ENCODE peak calls at places on chromosomes 13 and 19, in ten cellular contexts. One of them, this sample, is unnamed.

GRCh38 chr13:31200636-31200970 is 828 bp downstream of the B3GLCT start:
- DNase-seq in uterus: peak; percentile 55
- DNase-seq in transverse colon: peak; percentile 63
- DNase-seq in PC-3: peak; percentile 31
- DNase-seq in dorsolateral prefrontal cortex: peak; percentile 40
- DNase-seq in pancreas: peak; percentile 52
- DNase-seq in ascending aorta: no peak
- DNase-seq in tibial nerve: no peak
- DNase-seq in CD8-positive, alpha-beta T cell: no peak
- DNase-seq in mesendoderm: peak; percentile 53
- DNase-seq in this sample: no peak

GRCh38 chr13:27182844-27183497 is 11.4 kb upstream of the USP12 start:
- DNase-seq in CD8-positive, alpha-beta T cell: no peak
- DNase-seq in PC-3: peak; percentile 94
- DNase-seq in transverse colon: no peak
- DNase-seq in mesendoderm: peak; percentile 46
- DNase-seq in dorsolateral prefrontal cortex: no peak
- DNase-seq in pancreas: peak; percentile 72
- DNase-seq in tibial nerve: no peak
- DNase-seq in ascending aorta: peak; percentile 46
- DNase-seq in uterus: no peak
- DNase-seq in this sample: peak; percentile 77

GRCh38 chr19:58361900-58362271 is 665 bp downstream of the ZNF497 start:
- DNase-seq in mesendoderm: peak; percentile 80
- DNase-seq in uterus: peak; percentile 53
- DNase-seq in CD8-positive, alpha-beta T cell: no peak
- DNase-seq in transverse colon: peak; percentile 57
- DNase-seq in pancreas: peak; percentile 48
- DNase-seq in ascending aorta: no peak
- DNase-seq in PC-3: peak; percentile 36
- DNase-seq in dorsolateral prefrontal cortex: peak; percentile 58
- DNase-seq in tibial nerve: no peak
- DNase-seq in this sample: no peak

GRCh38 chr13:74193391-74193790 is 59.2 kb upstream of the KLF12 start:
- DNase-seq in transverse colon: no peak
- DNase-seq in pancreas: no peak
- DNase-seq in ascending aorta: no peak
- DNase-seq in tibial nerve: no peak
- DNase-seq in dorsolateral prefrontal cortex: no peak
- DNase-seq in CD8-positive, alpha-beta T cell: no peak
- DNase-seq in PC-3: no peak
- DNase-seq in uterus: no peak
- DNase-seq in mesendoderm: no peak
- DNase-seq in this sample: peak; percentile 30

GRCh38 chr19:58563034-58563573 is 4.7 kb upstream of the UBE2M start:
- DNase-seq in transverse colon: no peak
- DNase-seq in mesendoderm: no peak
- DNase-seq in PC-3: no peak
- DNase-seq in tibial nerve: no peak
- DNase-seq in pancreas: no peak
- DNase-seq in dorsolateral prefrontal cortex: peak; percentile 24
- DNase-seq in CD8-positive, alpha-beta T cell: peak; percentile 65
- DNase-seq in ascending aorta: no peak
- DNase-seq in uterus: peak; percentile 41
- DNase-seq in this sample: no peak

GRCh38 chr19:1401138-1401888 is at the start of gene GAMT:
- DNase-seq in PC-3: peak; percentile 43
- DNase-seq in dorsolateral prefrontal cortex: peak; percentile 60
- DNase-seq in CD8-positive, alpha-beta T cell: peak; percentile 76
- DNase-seq in pancreas: no peak
- DNase-seq in transverse colon: peak; percentile 52
- DNase-seq in ascending aorta: no peak
- DNase-seq in uterus: no peak
- DNase-seq in mesendoderm: peak; percentile 40
- DNase-seq in tibial nerve: no peak
- DNase-seq in this sample: no peak

GRCh38 chr13:89749888-89750287 is 1597.6 kb upstream of the MIR17HG start:
- DNase-seq in CD8-positive, alpha-beta T cell: no peak
- DNase-seq in mesendoderm: no peak
- DNase-seq in uterus: no peak
- DNase-seq in pancreas: no peak
- DNase-seq in ascending aorta: no peak
- DNase-seq in transverse colon: no peak
- DNase-seq in dorsolateral prefrontal cortex: no peak
- DNase-seq in PC-3: peak; percentile 25
- DNase-seq in tibial nerve: no peak
- DNase-seq in this sample: peak; percentile 80

GRCh38 chr19:38445362-38445761 is 11.9 kb downstream of the RYR1 start:
- DNase-seq in mesendoderm: no peak
- DNase-seq in CD8-positive, alpha-beta T cell: no peak
- DNase-seq in pancreas: no peak
- DNase-seq in PC-3: no peak
- DNase-seq in tibial nerve: no peak
- DNase-seq in dorsolateral prefrontal cortex: no peak
- DNase-seq in uterus: no peak
- DNase-seq in transverse colon: no peak
- DNase-seq in ascending aorta: no peak
- DNase-seq in this sample: no peak

GRCh38 chr13:107244241-107244640 is 676.3 kb upstream of the ARGLU1 start:
- DNase-seq in ascending aorta: no peak
- DNase-seq in CD8-positive, alpha-beta T cell: no peak
- DNase-seq in dorsolateral prefrontal cortex: no peak
- DNase-seq in PC-3: no peak
- DNase-seq in pancreas: no peak
- DNase-seq in mesendoderm: no peak
- DNase-seq in uterus: no peak
- DNase-seq in transverse colon: no peak
- DNase-seq in tibial nerve: no peak
- DNase-seq in this sample: no peak

GRCh38 chr13:46039421-46040036 is 13.0 kb downstream of the ZC3H13 start:
- DNase-seq in dorsolateral prefrontal cortex: no peak
- DNase-seq in transverse colon: no peak
- DNase-seq in CD8-positive, alpha-beta T cell: no peak
- DNase-seq in ascending aorta: no peak
- DNase-seq in uterus: no peak
- DNase-seq in mesendoderm: no peak
- DNase-seq in tibial nerve: no peak
- DNase-seq in pancreas: no peak
- DNase-seq in PC-3: no peak
- DNase-seq in this sample: no peak

GRCh38 chr13:65913173-65913572 is 1317.0 kb downstream of the PCDH9 start:
- DNase-seq in CD8-positive, alpha-beta T cell: no peak
- DNase-seq in mesendoderm: no peak
- DNase-seq in tibial nerve: no peak
- DNase-seq in dorsolateral prefrontal cortex: no peak
- DNase-seq in pancreas: no peak
- DNase-seq in uterus: no peak
- DNase-seq in PC-3: peak; percentile 83
- DNase-seq in transverse colon: no peak
- DNase-seq in ascending aorta: no peak
- DNase-seq in this sample: peak; percentile 83

GRCh38 chr19:43739836-43740235 is 14.9 kb downstream of the SMG9 start:
- DNase-seq in tibial nerve: no peak
- DNase-seq in mesendoderm: no peak
- DNase-seq in uterus: no peak
- DNase-seq in dorsolateral prefrontal cortex: no peak
- DNase-seq in PC-3: peak; percentile 64
- DNase-seq in CD8-positive, alpha-beta T cell: no peak
- DNase-seq in transverse colon: peak; percentile 87
- DNase-seq in ascending aorta: no peak
- DNase-seq in pancreas: no peak
- DNase-seq in this sample: peak; percentile 55

GRCh38 chr13:43489168-43489730 is 297.5 kb downstream of the ENOX1 start:
- DNase-seq in tibial nerve: no peak
- DNase-seq in ascending aorta: no peak
- DNase-seq in transverse colon: peak; percentile 15
- DNase-seq in PC-3: no peak
- DNase-seq in pancreas: no peak
- DNase-seq in mesendoderm: no peak
- DNase-seq in uterus: peak; percentile 46
- DNase-seq in CD8-positive, alpha-beta T cell: no peak
- DNase-seq in dorsolateral prefrontal cortex: no peak
- DNase-seq in this sample: no peak

GRCh38 chr13:43487459-43487858 is 299.3 kb downstream of the ENOX1 start:
- DNase-seq in pancreas: no peak
- DNase-seq in uterus: no peak
- DNase-seq in PC-3: no peak
- DNase-seq in tibial nerve: no peak
- DNase-seq in transverse colon: no peak
- DNase-seq in ascending aorta: no peak
- DNase-seq in mesendoderm: no peak
- DNase-seq in CD8-positive, alpha-beta T cell: no peak
- DNase-seq in dorsolateral prefrontal cortex: no peak
- DNase-seq in this sample: no peak

GRCh38 chr13:43487885-43488284 is 298.9 kb downstream of the ENOX1 start:
- DNase-seq in dorsolateral prefrontal cortex: no peak
- DNase-seq in ascending aorta: no peak
- DNase-seq in tibial nerve: no peak
- DNase-seq in transverse colon: no peak
- DNase-seq in pancreas: no peak
- DNase-seq in mesendoderm: no peak
- DNase-seq in CD8-positive, alpha-beta T cell: no peak
- DNase-seq in uterus: no peak
- DNase-seq in PC-3: no peak
- DNase-seq in this sample: no peak

GRCh38 chr13:43484432-43485225 is 302.1 kb downstream of the ENOX1 start:
- DNase-seq in mesendoderm: no peak
- DNase-seq in uterus: no peak
- DNase-seq in PC-3: no peak
- DNase-seq in CD8-positive, alpha-beta T cell: no peak
- DNase-seq in tibial nerve: peak; percentile 13
- DNase-seq in pancreas: peak; percentile 22
- DNase-seq in ascending aorta: no peak
- DNase-seq in dorsolateral prefrontal cortex: no peak
- DNase-seq in transverse colon: no peak
- DNase-seq in this sample: no peak
- H3K27me3 ChIP-seq in mesendoderm: no peaks in the 10 kb centered on the region
- H3K27me3 ChIP-seq in uterus: no peaks in the 10 kb centered on the region
- H3K27me3 ChIP-seq in PC-3: no peaks in the 10 kb centered on the region
- H3K27me3 ChIP-seq in CD8-positive, alpha-beta T cell: no peaks in the 10 kb centered on the region
- H3K27me3 ChIP-seq in tibial nerve: no peaks in the 10 kb centered on the region
- H3K27me3 ChIP-seq in pancreas: no peaks in the 10 kb centered on the region
- H3K27me3 ChIP-seq in ascending aorta: no peaks in the 10 kb centered on the region
- H3K27me3 ChIP-seq in dorsolateral prefrontal cortex: no peaks in the 10 kb centered on the region
- H3K27me3 ChIP-seq in transverse colon: no peaks in the 10 kb centered on the region
- H3K27me3 ChIP-seq in this sample: no peaks in the 10 kb centered on the region

GRCh38 chr19:39501340-39501739 is 2.6 kb downstream of the DLL3 start:
- DNase-seq in uterus: no peak
- DNase-seq in mesendoderm: no peak
- DNase-seq in ascending aorta: no peak
- DNase-seq in transverse colon: no peak
- DNase-seq in pancreas: no peak
- DNase-seq in dorsolateral prefrontal cortex: no peak
- DNase-seq in PC-3: no peak
- DNase-seq in CD8-positive, alpha-beta T cell: no peak
- DNase-seq in tibial nerve: no peak
- DNase-seq in this sample: no peak

GRCh38 chr19:39499932-39500331 is 1.2 kb downstream of the DLL3 start:
- DNase-seq in dorsolateral prefrontal cortex: no peak
- DNase-seq in PC-3: no peak
- DNase-seq in transverse colon: no peak
- DNase-seq in mesendoderm: no peak
- DNase-seq in ascending aorta: no peak
- DNase-seq in CD8-positive, alpha-beta T cell: no peak
- DNase-seq in uterus: no peak
- DNase-seq in tibial nerve: no peak
- DNase-seq in pancreas: no peak
- DNase-seq in this sample: no peak

GRCh38 chr19:39499082-39499642 is 415 bp downstream of the DLL3 start:
- DNase-seq in ascending aorta: no peak
- DNase-seq in mesendoderm: peak; percentile 35
- DNase-seq in CD8-positive, alpha-beta T cell: no peak
- DNase-seq in pancreas: no peak
- DNase-seq in uterus: no peak
- DNase-seq in dorsolateral prefrontal cortex: no peak
- DNase-seq in PC-3: no peak
- DNase-seq in tibial nerve: no peak
- DNase-seq in transverse colon: no peak
- DNase-seq in this sample: no peak

GRCh38 chr19:39498262-39499081 is at the start of gene DLL3:
- DNase-seq in PC-3: peak; percentile 50
- DNase-seq in uterus: no peak
- DNase-seq in CD8-positive, alpha-beta T cell: no peak
- DNase-seq in tibial nerve: no peak
- DNase-seq in ascending aorta: no peak
- DNase-seq in dorsolateral prefrontal cortex: no peak
- DNase-seq in pancreas: no peak
- DNase-seq in transverse colon: no peak
- DNase-seq in mesendoderm: peak; percentile 41
- DNase-seq in this sample: no peak

DNA sequence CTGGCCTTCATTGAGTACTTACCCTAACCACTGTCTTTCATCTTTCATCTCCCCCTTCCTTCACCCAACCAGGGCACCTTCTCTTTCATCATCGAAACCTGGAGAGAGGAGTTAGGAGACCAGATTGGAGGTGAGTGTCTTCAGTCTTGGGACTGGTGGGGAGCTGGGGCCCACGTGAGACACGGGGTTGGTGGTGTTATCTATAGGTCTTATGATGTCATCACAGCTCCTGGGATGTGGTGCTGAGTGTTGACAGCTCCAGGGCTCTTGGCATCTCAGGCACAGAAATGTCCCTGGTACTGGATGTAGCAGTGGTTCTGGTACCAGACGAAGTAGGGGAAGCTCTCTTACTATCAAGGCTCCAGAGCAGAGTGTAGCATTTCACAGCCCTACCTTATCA is 1.8 kb downstream of the DLL3 start:
- DNase-seq in dorsolateral prefrontal cortex: no peak
- DNase-seq in uterus: no peak
- DNase-seq in mesendoderm: no peak
- DNase-seq in pancreas: no peak
- DNase-seq in ascending aorta: no peak
- DNase-seq in transverse colon: no peak
- DNase-seq in tibial nerve: no peak
- DNase-seq in PC-3: no peak
- DNase-seq in CD8-positive, alpha-beta T cell: no peak
- DNase-seq in this sample: no peak
- H3K27me3 ChIP-seq in dorsolateral prefrontal cortex: peaks cover 74% of the 10 kb centered on the region
- H3K27me3 ChIP-seq in uterus: peaks cover 28% of the 10 kb centered on the region
- H3K27me3 ChIP-seq in mesendoderm: peaks cover 17% of the 10 kb centered on the region
- H3K27me3 ChIP-seq in pancreas: no peaks in the 10 kb centered on the region
- H3K27me3 ChIP-seq in ascending aorta: peaks cover 3% of the 10 kb centered on the region
- H3K27me3 ChIP-seq in transverse colon: peaks cover 95% of the 10 kb centered on the region
- H3K27me3 ChIP-seq in tibial nerve: peaks cover 87% of the 10 kb centered on the region
- H3K27me3 ChIP-seq in PC-3: no peaks in the 10 kb centered on the region
- H3K27me3 ChIP-seq in CD8-positive, alpha-beta T cell: peaks cover 20% of the 10 kb centered on the region
- H3K27me3 ChIP-seq in this sample: peaks cover 5% of the 10 kb centered on the region

GRCh38 chr19:13024126-13024957 is 29.1 kb downstream of the NFIX start:
- DNase-seq in dorsolateral prefrontal cortex: peak; percentile 65
- DNase-seq in transverse colon: no peak
- DNase-seq in CD8-positive, alpha-beta T cell: no peak
- DNase-seq in pancreas: no peak
- DNase-seq in PC-3: peak; percentile 55
- DNase-seq in uterus: peak; percentile 47
- DNase-seq in tibial nerve: no peak
- DNase-seq in ascending aorta: no peak
- DNase-seq in mesendoderm: peak; percentile 23
- DNase-seq in this sample: no peak
- H3K27me3 ChIP-seq in dorsolateral prefrontal cortex: no peaks in the 10 kb centered on the region
- H3K27me3 ChIP-seq in transverse colon: no peaks in the 10 kb centered on the region
- H3K27me3 ChIP-seq in CD8-positive, alpha-beta T cell: peaks cover 3% of the 10 kb centered on the region
- H3K27me3 ChIP-seq in pancreas: no peaks in the 10 kb centered on the region
- H3K27me3 ChIP-seq in PC-3: no peaks in the 10 kb centered on the region
- H3K27me3 ChIP-seq in uterus: no peaks in the 10 kb centered on the region
- H3K27me3 ChIP-seq in tibial nerve: no peaks in the 10 kb centered on the region
- H3K27me3 ChIP-seq in ascending aorta: no peaks in the 10 kb centered on the region
- H3K27me3 ChIP-seq in mesendoderm: peaks cover 89% of the 10 kb centered on the region
- H3K27me3 ChIP-seq in this sample: no peaks in the 10 kb centered on the region

GRCh38 chr19:34661357-34661756 is 15.6 kb downstream of the SCGB2B2 start:
- DNase-seq in PC-3: no peak
- DNase-seq in dorsolateral prefrontal cortex: no peak
- DNase-seq in ascending aorta: no peak
- DNase-seq in uterus: no peak
- DNase-seq in tibial nerve: no peak
- DNase-seq in transverse colon: no peak
- DNase-seq in mesendoderm: no peak
- DNase-seq in pancreas: no peak
- DNase-seq in CD8-positive, alpha-beta T cell: no peak
- DNase-seq in this sample: no peak
- H3K27me3 ChIP-seq in PC-3: no peaks in the 10 kb centered on the region
- H3K27me3 ChIP-seq in dorsolateral prefrontal cortex: no peaks in the 10 kb centered on the region
- H3K27me3 ChIP-seq in ascending aorta: no peaks in the 10 kb centered on the region
- H3K27me3 ChIP-seq in uterus: no peaks in the 10 kb centered on the region
- H3K27me3 ChIP-seq in tibial nerve: no peaks in the 10 kb centered on the region
- H3K27me3 ChIP-seq in transverse colon: no peaks in the 10 kb centered on the region
- H3K27me3 ChIP-seq in mesendoderm: no peaks in the 10 kb centered on the region
- H3K27me3 ChIP-seq in pancreas: no peaks in the 10 kb centered on the region
- H3K27me3 ChIP-seq in CD8-positive, alpha-beta T cell: no peaks in the 10 kb centered on the region
- H3K27me3 ChIP-seq in this sample: no peaks in the 10 kb centered on the region

This sample was measured in bronchial epithelial cell.